ENCODE peak calls at places on chromosomes 5 and 9, in nine cellular contexts. A is Peyer's patch, W is IMR-90, O is neuronal stem cell, I is lower lobe of right lung, Y is adrenal gland, H is PC-9, N is aorta, C is spleen. F is an unnamed sample.

GRCh38 chr9:131587331-131587730 is 42.0 kb downstream of the PRRT1B start:
- DNase-seq in A (no peak), W (no peak), O (no peak), I (no peak), Y (no peak), H (no peak), N (peak; percentile 62), C (no peak), F (no peak)

GRCh38 chr5:1129725-1130082 is 17.8 kb upstream of the SLC12A7 start:
- DNase-seq in A (peak; percentile 85), W (no peak), O (no peak), I (no peak), Y (no peak), H (peak; percentile 98), N (no peak), C (no peak), F (no peak)

GRCh38 chr5:107651326-107651725 is 19.4 kb downstream of the EFNA5 start:
- DNase-seq in A (no peak), W (no peak), O (no peak), I (no peak), Y (no peak), H (no peak), N (no peak), C (no peak), F (no peak)

GRCh38 chr5:140356878-140357730 is 2.9 kb upstream of the SLC4A9 start:
- DNase-seq in A (no peak), W (no peak), O (no peak), I (no peak), Y (no peak), H (no peak), N (peak; percentile 67), C (no peak), F (no peak)

GRCh38 chr9:93059097-93059959 is 827 bp downstream of the SUSD3 start:
- DNase-seq in A (peak; percentile 71), W (no peak), O (no peak), I (peak; percentile 67), Y (no peak), H (no peak), N (no peak), C (peak; percentile 89), F (no peak)

GRCh38 chr9:89274838-89275237 is 36.2 kb upstream of the CKS2 start:
- DNase-seq in A (no peak), W (peak; percentile 99), O (no peak), I (no peak), Y (no peak), H (no peak), N (no peak), C (no peak), F (no peak)

GRCh38 chr9:123637940-123638634 is 282.1 kb downstream of the CRB2 start:
- DNase-seq in A (no peak), W (peak; percentile 3), O (no peak), I (no peak), Y (no peak), H (no peak), N (no peak), C (no peak), F (peak; percentile 16)

GRCh38 chr5:147017621-147018020 is 139.1 kb upstream of the PPP2R2B start:
- DNase-seq in A (no peak), W (no peak), O (no peak), I (no peak), Y (no peak), H (no peak), N (no peak), C (no peak), F (peak; percentile 80)

GRCh38 chr5:83957188-83957587 is 236.5 kb upstream of the HAPLN1 start:
- DNase-seq in A (no peak), W (peak; percentile 33), O (no peak), I (no peak), Y (no peak), H (no peak), N (no peak), C (no peak), F (peak; percentile 11)

GRCh38 chr5:177404641-177405134 is 4.2 kb upstream of the PFN3 start:
- DNase-seq in A (no peak), W (no peak), O (no peak), I (no peak), Y (no peak), H (no peak), N (no peak), C (no peak), F (no peak)

GRCh38 chr5:109987970-109988369 is 298.2 kb downstream of the MAN2A1 start:
- DNase-seq in A (no peak), W (no peak), O (no peak), I (no peak), Y (no peak), H (no peak), N (no peak), C (no peak), F (no peak)

GRCh38 chr9:17116400-17116837 is 18.4 kb upstream of the CNTLN start:
- DNase-seq in A (no peak), W (peak; percentile 54), O (peak; percentile 6), I (no peak), Y (no peak), H (peak; percentile 42), N (no peak), C (no peak), F (peak; percentile 19)

GRCh38 chr5:119393201-119393691 is 37.4 kb downstream of the TNFAIP8 start:
- DNase-seq in A (no peak), W (no peak), O (no peak), I (no peak), Y (no peak), H (no peak), N (no peak), C (no peak), F (no peak)

GRCh38 chr5:119387900-119388618 is 32.2 kb downstream of the TNFAIP8 start:
- DNase-seq in A (no peak), W (no peak), O (no peak), I (no peak), Y (no peak), H (no peak), N (no peak), C (no peak), F (no peak)

GRCh38 chr5:119388619-119389190 is 32.9 kb downstream of the TNFAIP8 start:
- DNase-seq in A (no peak), W (no peak), O (no peak), I (no peak), Y (no peak), H (no peak), N (no peak), C (no peak), F (no peak)

GRCh38 chr5:119386945-119387344 is 31.1 kb downstream of the TNFAIP8 start:
- DNase-seq in A (no peak), W (peak; percentile 46), O (no peak), I (no peak), Y (peak; percentile 65), H (no peak), N (no peak), C (no peak), F (no peak)

DNA sequence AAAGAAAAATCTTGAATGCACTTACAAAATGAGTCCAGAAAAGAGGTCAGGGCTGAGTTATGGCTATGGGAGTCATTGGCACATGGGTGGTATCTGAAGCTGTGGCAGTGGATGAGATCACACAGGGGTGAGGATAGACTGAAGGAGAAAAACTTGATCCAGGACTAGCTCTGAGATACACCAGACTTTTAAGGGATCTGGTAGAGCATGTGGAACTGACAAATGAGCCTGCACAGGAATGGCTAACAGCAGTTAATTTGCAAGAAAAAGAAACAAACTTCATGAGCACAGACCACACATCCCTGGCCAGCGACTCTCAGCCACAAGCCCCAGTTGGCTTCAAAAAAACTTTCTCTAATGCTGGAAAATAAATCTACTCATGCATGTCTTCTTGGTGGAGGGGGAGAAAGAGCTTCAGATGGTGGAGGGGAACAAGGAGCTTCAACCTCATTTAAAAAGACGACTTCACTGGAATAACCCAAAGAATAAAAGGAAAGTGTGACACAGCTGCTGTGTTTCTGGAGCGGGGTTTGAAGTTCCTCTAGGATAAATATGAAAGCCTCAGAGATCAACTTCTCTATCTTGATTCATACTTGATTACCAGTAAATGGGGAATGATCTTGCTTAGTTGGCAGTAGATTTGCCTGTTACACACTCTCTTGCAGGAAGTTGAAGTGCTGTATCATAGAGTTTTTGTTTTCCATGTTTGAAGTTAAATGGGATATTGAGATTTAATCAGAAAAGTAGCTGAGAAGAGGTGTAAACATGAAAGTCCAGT is 33.7 kb downstream of the TNFAIP8 start:
- DNase-seq in A (no peak), W (peak; percentile 48), O (no peak), I (no peak), Y (no peak), H (no peak), N (no peak), C (no peak), F (no peak)
- H3K4me1 ChIP-seq in A (no peaks in the 10 kb centered on the region), W (peaks cover 6% of the 10 kb centered on the region), O (no peaks in the 10 kb centered on the region), I (peaks cover 31% of the 10 kb centered on the region), Y (peaks cover 28% of the 10 kb centered on the region), H (no peaks in the 10 kb centered on the region), N (peaks cover 8% of the 10 kb centered on the region), C (peaks cover 39% of the 10 kb centered on the region), F (peaks cover 12% of the 10 kb centered on the region)

GRCh38 chr5:168364738-168365550 is 73.5 kb downstream of the WWC1 start:
- DNase-seq in A (no peak), W (peak; percentile 63), O (no peak), I (peak; percentile 79), Y (no peak), H (peak; percentile 88), N (no peak), C (no peak), F (peak; percentile 22)
- H3K27ac ChIP-seq in A (no peak overlapping the region), W (peak overlapping the region; percentile 58), O (no peak overlapping the region), I (peak overlapping the region; percentile 58), Y (no peak overlapping the region), H (peak overlapping the region; percentile 97), N (no peak overlapping the region), C (no peak overlapping the region), F (peak overlapping the region; percentile 25)

DNA sequence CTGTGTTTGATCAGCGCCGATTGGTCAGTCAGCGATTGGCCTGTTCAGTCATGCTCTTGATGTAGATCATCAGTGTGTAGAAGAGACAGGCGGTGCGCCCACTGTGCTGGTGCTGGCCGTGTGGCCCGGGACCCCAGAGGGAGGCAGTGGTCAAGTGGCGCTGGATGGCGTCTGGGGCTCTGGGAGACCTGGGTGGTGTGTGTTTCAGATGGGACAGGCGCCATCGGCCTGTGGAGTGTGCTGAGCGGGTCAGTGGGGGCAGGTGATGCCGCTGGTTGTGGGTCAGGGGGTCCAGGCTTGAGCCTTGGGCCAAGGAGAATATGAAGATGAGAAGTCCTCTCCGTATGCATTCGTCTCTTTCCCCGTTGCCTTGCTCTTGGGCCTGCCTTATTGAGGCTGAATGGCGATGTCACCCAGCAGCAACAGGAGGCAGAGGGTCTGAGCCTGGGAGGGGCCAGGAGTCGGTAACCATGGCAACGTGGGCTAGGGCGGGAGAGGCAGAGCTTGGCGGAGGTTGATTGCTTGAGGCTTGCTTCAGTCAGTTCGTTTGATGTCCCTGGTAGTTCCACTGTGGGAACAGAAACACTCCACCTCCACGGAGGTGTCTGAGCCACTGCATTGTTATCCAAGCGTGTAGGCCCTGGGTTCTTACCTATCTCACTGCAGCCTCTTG is 117.8 kb upstream of the CACNA1B start:
- DNase-seq in A (peak; percentile 47), W (no peak), O (peak; percentile 58), I (no peak), Y (no peak), H (no peak), N (no peak), C (no peak), F (no peak)
- H3K4me1 ChIP-seq in A (no peaks in the 10 kb centered on the region), W (peaks cover 6% of the 10 kb centered on the region), O (peaks cover 7% of the 10 kb centered on the region), I (no peaks in the 10 kb centered on the region), Y (peaks cover 39% of the 10 kb centered on the region), H (no peaks in the 10 kb centered on the region), N (no peaks in the 10 kb centered on the region), C (peaks cover 47% of the 10 kb centered on the region), F (peaks cover 13% of the 10 kb centered on the region)

DNA sequence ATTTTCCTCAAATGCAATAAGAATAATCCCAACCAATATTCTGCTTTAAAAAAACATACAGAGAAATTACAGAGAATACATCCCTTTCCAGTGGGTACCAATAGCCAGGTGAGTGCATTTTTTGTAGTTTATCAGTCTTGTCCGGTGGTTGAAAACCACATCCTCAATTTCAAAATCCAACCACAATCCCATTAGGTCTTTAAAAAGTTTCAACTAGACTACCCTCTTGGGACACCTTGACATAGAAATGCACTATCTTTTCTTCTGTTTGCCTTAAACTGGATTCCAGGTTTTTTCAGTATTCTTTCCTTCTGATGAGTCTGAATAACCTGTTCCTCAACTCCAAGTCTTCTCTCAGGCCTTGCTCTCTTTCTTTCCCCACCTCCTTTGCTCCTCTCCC is 223.3 kb downstream of the NR2F1-AS1 start:
- DNase-seq in A (no peak), W (no peak), O (no peak), I (no peak), Y (no peak), H (no peak), N (no peak), C (no peak), F (no peak)
- H3K27ac ChIP-seq in A (no peak overlapping the region), W (no peak overlapping the region), O (no peak overlapping the region), I (no peak overlapping the region), Y (no peak overlapping the region), H (no peak overlapping the region), N (no peak overlapping the region), C (no peak overlapping the region), F (no peak overlapping the region)

F was measured in SJSA1.